ENCODE peak calls at places on chromosomes 12 and 14, in ten cellular contexts. S is GM23248; V is BE2C; U is glutamatergic neuron; L is HuH-7; N is colonic mucosa; F is MG63; K is activated CD4-positive, alpha-beta memory T cell treated with anti-CD3 and anti-CD28 coated beads, Interleukin-2, amount 10 ng/mL, durations not matched to agents 7 days and 5 days; G is HEK293T; Q is CD4-positive, CD25-positive, alpha-beta regulatory T cell. P is an unnamed sample.

GRCh38 chr14:94598816-94599655 is 13.2 kb upstream of the SERPINA3 start:
- DNase-seq in S (peak; percentile 98), V (no peak), L (peak; percentile 69), N (peak; percentile 80), F (peak; percentile 85), Q (no peak), K (no peak), G (no peak), U (no peak), P (peak; percentile 60)

GRCh38 chr14:102575479-102576428 is 16.7 kb upstream of the RCOR1 start:
- DNase-seq in U (no peak), V (no peak), F (no peak), G (no peak), N (no peak), K (no peak), Q (no peak), L (no peak), S (no peak), P (peak; percentile 75)

GRCh38 chr12:28874758-28875157 is 274.3 kb upstream of the FAR2 start:
- DNase-seq in G (no peak), Q (no peak), L (no peak), N (no peak), V (no peak), K (no peak), U (no peak), S (no peak), F (no peak), P (no peak)

GRCh38 chr12:56469007-56469930 is 891 bp downstream of the SPRYD4 start:
- DNase-seq in F (peak; percentile 42), N (peak; percentile 42), V (peak; percentile 19), G (no peak), U (no peak), S (peak; percentile 35), K (no peak), Q (no peak), L (no peak), P (no peak)

GRCh38 chr12:65673732-65674131 is 150.6 kb upstream of the HMGA2 start:
- DNase-seq in Q (no peak), N (no peak), S (peak; percentile 48), U (no peak), F (no peak), V (no peak), G (no peak), L (no peak), K (no peak), P (no peak)

GRCh38 chr14:91245029-91245428 is 525 bp upstream of the GPR68 start:
- DNase-seq in Q (peak; percentile 97), F (no peak), S (no peak), N (no peak), G (no peak), K (peak; percentile 91), V (no peak), U (no peak), L (no peak), P (no peak)

GRCh38 chr12:43306066-43306465 is 245.9 kb downstream of the ADAMTS20 start:
- DNase-seq in N (no peak), G (no peak), Q (no peak), K (no peak), U (no peak), L (no peak), V (no peak), F (peak; percentile 81), S (peak; percentile 96), P (no peak)

GRCh38 chr12:15853877-15854276 is 28.3 kb upstream of the STRAP start:
- DNase-seq in K (no peak), U (no peak), Q (no peak), N (no peak), S (no peak), F (no peak), L (no peak), V (no peak), G (no peak), P (no peak)

GRCh38 chr12:54437243-54437642 is 18.2 kb upstream of the ITGA5 start:
- DNase-seq in K (no peak), U (no peak), Q (no peak), S (peak; percentile 60), F (no peak), N (no peak), G (no peak), V (no peak), L (no peak), P (no peak)

GRCh38 chr14:64823305-64823985 is 56.3 kb downstream of the SPTB start:
- DNase-seq in Q (peak; percentile 68), N (peak; percentile 72), S (peak; percentile 86), V (peak; percentile 92), F (peak; percentile 54), G (peak; percentile 89), L (peak; percentile 79), U (peak; percentile 84), K (peak; percentile 69), P (peak; percentile 81)

GRCh38 chr12:84599539-84599938 is 313.1 kb downstream of the SLC6A15 start:
- DNase-seq in U (no peak), L (no peak), K (no peak), G (peak; percentile 15), Q (no peak), S (peak; percentile 60), V (peak; percentile 19), N (no peak), F (no peak), P (no peak)

GRCh38 chr14:22980672-22981089 is 1.7 kb downstream of the AJUBA start:
- DNase-seq in V (no peak), N (peak; percentile 74), S (peak; percentile 63), K (no peak), F (peak; percentile 72), L (peak; percentile 72), G (peak; percentile 36), U (no peak), Q (peak; percentile 25), P (peak; percentile 72)

GRCh38 chr14:23005861-23006534 is 3.9 kb downstream of the C14orf93 start:
- DNase-seq in V (no peak), U (no peak), F (no peak), Q (no peak), N (no peak), K (no peak), G (no peak), S (peak; percentile 19), L (no peak), P (no peak)

GRCh38 chr12:111193511-111193910 is 175.4 kb downstream of the PHETA1 start:
- DNase-seq in N (no peak), K (no peak), Q (no peak), U (no peak), L (no peak), G (no peak), V (no peak), F (no peak), S (no peak), P (no peak)

GRCh38 chr12:75717902-75718301 is 206.5 kb upstream of the KRR1 start:
- DNase-seq in V (no peak), Q (no peak), K (no peak), G (no peak), U (no peak), L (no peak), N (no peak), F (no peak), S (no peak), P (no peak)

GRCh38 chr12:103852498-103852992 is 11.5 kb upstream of the NT5DC3 start:
- DNase-seq in K (no peak), G (no peak), S (peak; percentile 30), L (no peak), Q (no peak), N (no peak), V (no peak), F (no peak), U (no peak), P (peak; percentile 27)

GRCh38 chr14:28656704-28657255 is 109.8 kb upstream of the FOXG1 start:
- DNase-seq in S (no peak), F (no peak), Q (no peak), K (no peak), G (no peak), N (no peak), L (no peak), V (no peak), U (no peak), P (no peak)

GRCh38 chr12:69330475-69331473 is 17.4 kb upstream of the LYZ start:
- DNase-seq in U (no peak), Q (peak; percentile 89), V (peak; percentile 8), S (peak; percentile 28), F (no peak), L (no peak), N (peak; percentile 81), G (peak; percentile 34), K (peak; percentile 73), P (no peak)

GRCh38 chr14:93970967-93971634 is 5.3 kb downstream of the ASB2 start:
- DNase-seq in U (peak; percentile 80), K (peak; percentile 84), L (no peak), G (no peak), Q (peak; percentile 83), N (no peak), S (peak; percentile 43), F (no peak), V (no peak), P (peak; percentile 59)

GRCh38 chr12:47602330-47602729 is 103.5 kb downstream of the RPAP3 start:
- DNase-seq in G (no peak), L (no peak), V (no peak), N (no peak), U (no peak), F (peak; percentile 23), S (peak; percentile 46), Q (no peak), K (no peak), P (no peak)

GRCh38 chr14:78933948-78934524 is 763.9 kb downstream of the NRXN3 start:
- DNase-seq in F (no peak), N (no peak), K (no peak), S (peak; percentile 44), V (no peak), G (peak; percentile 29), U (no peak), Q (peak; percentile 35), L (peak; percentile 15), P (peak; percentile 42)

GRCh38 chr12:64256166-64256800 is 34.2 kb upstream of the KICS2 start:
- DNase-seq in N (no peak), V (no peak), Q (peak; percentile 55), S (peak; percentile 84), L (no peak), G (peak; percentile 27), K (no peak), U (no peak), F (no peak), P (peak; percentile 83)

GRCh38 chr12:91357381-91357780 is 174.8 kb upstream of the DCN start:
- DNase-seq in F (no peak), N (peak; percentile 52), U (no peak), V (no peak), K (no peak), Q (no peak), G (no peak), L (peak; percentile 4), S (no peak), P (no peak)

GRCh38 chr14:72646861-72647528 is 246.9 kb downstream of the DPF3 start:
- DNase-seq in F (peak; percentile 66), Q (no peak), G (no peak), U (peak; percentile 47), V (no peak), S (peak; percentile 81), N (no peak), K (no peak), L (no peak), P (no peak)

GRCh38 chr12:108381793-108382436 is 42.8 kb upstream of the CMKLR1 start:
- DNase-seq in V (no peak), F (no peak), Q (no peak), G (peak; percentile 23), U (no peak), S (peak; percentile 53), L (peak; percentile 15), K (no peak), N (no peak), P (peak; percentile 63)

GRCh38 chr14:103880334-103880985 is 33.1 kb upstream of the PPP1R13B start:
- DNase-seq in L (no peak), V (no peak), U (no peak), F (peak; percentile 52), N (peak; percentile 79), G (no peak), K (no peak), S (peak; percentile 78), Q (no peak), P (peak; percentile 97)

GRCh38 chr12:50971946-50972345 is 19.6 kb downstream of the HIGD1C start:
- DNase-seq in K (no peak), L (no peak), G (no peak), F (no peak), N (no peak), S (peak; percentile 59), U (no peak), Q (no peak), V (no peak), P (no peak)

P was measured in SJCRH30.